ENCODE peak calls at places on chromosomes 16 and 17, in seven cellular contexts. G is upper lobe of right lung; F is CD4-positive, CD25-positive, alpha-beta regulatory T cell; Z is mucosa of descending colon; Q is activated CD8-positive, alpha-beta memory T cell treated with anti-CD3 and anti-CD28 coated beads, Interleukin-2, amount 10 ng/mL, durations not matched to agents 7 days and 5 days; K is T-cell; E is activated CD8-positive, alpha-beta T cell treated with anti-CD3 and anti-CD28 coated beads for 36 hours. V is an unnamed sample.

GRCh38 chr17:79929257-79930076 is 90.2 kb upstream of the CBX4 start:
- ATAC-seq in F (no peak), Z (no peak), K (no peak), Q (no peak), E (no peak), G (no peak), V (no peak)

GRCh38 chr17:77451894-77452852 is 311.4 kb downstream of the SEC14L1 start:
- ATAC-seq in Q (no peak), E (peak), K (no peak), G (peak), Z (peak), F (no peak), V (no peak)

GRCh38 chr16:87854053-87854906 is 15.0 kb downstream of the SLC7A5 start:
- ATAC-seq in G (no peak), Z (peak), K (no peak), F (no peak), E (peak), Q (no peak), V (no peak)

GRCh38 chr17:78257810-78258322 is 26.4 kb downstream of the TMEM235 start:
- ATAC-seq in Q (no peak), K (peak), Z (peak), E (no peak), G (peak), F (no peak), V (peak)

GRCh38 chr17:3960764-3961163 is 3.5 kb downstream of the ATP2A3 start:
- ATAC-seq in E (no peak), Z (no peak), Q (no peak), G (peak), F (no peak), K (no peak), V (no peak)

GRCh38 chr17:28059675-28060074 is 17.2 kb downstream of the NLK start:
- ATAC-seq in Z (no peak), G (no peak), F (no peak), E (no peak), K (no peak), Q (no peak), V (no peak)

GRCh38 chr17:50556803-50557202 is 3.7 kb upstream of the CACNA1G start:
- ATAC-seq in F (no peak), G (no peak), Z (no peak), Q (no peak), E (no peak), K (no peak), V (no peak)

GRCh38 chr17:8606415-8606814 is 24.1 kb downstream of the MYH10 start:
- ATAC-seq in G (no peak), E (no peak), K (no peak), Z (no peak), F (no peak), Q (no peak), V (no peak)

GRCh38 chr17:43772877-43773648 is 5.7 kb downstream of the DUSP3 start:
- ATAC-seq in E (no peak), G (peak), Q (no peak), F (no peak), K (peak), Z (peak), V (no peak)

GRCh38 chr17:78411241-78411855 is 32.9 kb downstream of the PGS1 start:
- ATAC-seq in G (no peak), E (no peak), Z (peak), F (no peak), K (no peak), Q (no peak), V (no peak)

GRCh38 chr17:55433029-55433628 is 11.5 kb upstream of the MMD start:
- ATAC-seq in Z (peak), G (peak), K (no peak), E (no peak), Q (no peak), F (no peak), V (peak)

GRCh38 chr17:27612160-27612767 is 18.7 kb upstream of the LGALS9 start:
- ATAC-seq in F (no peak), Z (no peak), Q (no peak), G (no peak), E (peak), K (no peak), V (peak)